ENCODE peak calls at places on chromosomes 11 and 22, in six cellular contexts. One of them, this sample, is unnamed.
A peak's percentile ranks its signal among the peaks of the same experiment; 100 is the strongest.

GRCh38 chr11:80593981-80594380 is 1153.2 kb upstream of the TENM4 start:
- DNase-seq in AG10803: peak; percentile 11
- DNase-seq in HFFc6: no peak
- DNase-seq in cardiac fibroblast: peak; percentile 77
- DNase-seq in cardiac muscle cell: peak; percentile 79
- DNase-seq in CD8-positive, alpha-beta T cell: no peak
- DNase-seq in this sample: no peak

GRCh38 chr11:75554258-75555022 is 7.6 kb upstream of the SERPINH1 start:
- DNase-seq in CD8-positive, alpha-beta T cell: no peak
- DNase-seq in cardiac fibroblast: peak; percentile 100
- DNase-seq in cardiac muscle cell: peak; percentile 100
- DNase-seq in HFFc6: peak; percentile 95
- DNase-seq in AG10803: peak; percentile 100
- DNase-seq in this sample: no peak

GRCh38 chr11:68214173-68215086 is 1.3 kb upstream of the KMT5B start:
- DNase-seq in cardiac fibroblast: no peak
- DNase-seq in CD8-positive, alpha-beta T cell: no peak
- DNase-seq in AG10803: no peak
- DNase-seq in HFFc6: no peak
- DNase-seq in cardiac muscle cell: no peak
- DNase-seq in this sample: peak; percentile 37

GRCh38 chr11:58059011-58059358 is 28.2 kb downstream of the OR6Q1 start:
- DNase-seq in CD8-positive, alpha-beta T cell: no peak
- DNase-seq in cardiac muscle cell: peak; percentile 93
- DNase-seq in HFFc6: peak; percentile 78
- DNase-seq in AG10803: peak; percentile 92
- DNase-seq in cardiac fibroblast: peak; percentile 93
- DNase-seq in this sample: no peak

GRCh38 chr11:37770145-37770544 is 1172.1 kb upstream of the RAG2 start:
- DNase-seq in cardiac fibroblast: peak; percentile 65
- DNase-seq in cardiac muscle cell: no peak
- DNase-seq in CD8-positive, alpha-beta T cell: no peak
- DNase-seq in HFFc6: no peak
- DNase-seq in AG10803: no peak
- DNase-seq in this sample: no peak

GRCh38 chr11:469684-470667 is 19.9 kb downstream of the PTDSS2 start:
- DNase-seq in AG10803: peak; percentile 82
- DNase-seq in CD8-positive, alpha-beta T cell: no peak
- DNase-seq in cardiac fibroblast: peak; percentile 80
- DNase-seq in HFFc6: peak; percentile 68
- DNase-seq in cardiac muscle cell: peak; percentile 90
- DNase-seq in this sample: no peak

GRCh38 chr11:67059671-67060070 is 3.0 kb downstream of the RHOD start:
- DNase-seq in cardiac fibroblast: no peak
- DNase-seq in cardiac muscle cell: no peak
- DNase-seq in AG10803: no peak
- DNase-seq in CD8-positive, alpha-beta T cell: no peak
- DNase-seq in HFFc6: no peak
- DNase-seq in this sample: no peak

GRCh38 chr11:119100246-119100959 is 1.2 kb downstream of the DPAGT1 start:
- DNase-seq in CD8-positive, alpha-beta T cell: no peak
- DNase-seq in AG10803: peak; percentile 65
- DNase-seq in cardiac muscle cell: peak; percentile 61
- DNase-seq in HFFc6: peak; percentile 52
- DNase-seq in cardiac fibroblast: peak; percentile 59
- DNase-seq in this sample: no peak

GRCh38 chr11:112440518-112440917 is 179.9 kb upstream of the PLET1 start:
- DNase-seq in cardiac muscle cell: no peak
- DNase-seq in CD8-positive, alpha-beta T cell: no peak
- DNase-seq in HFFc6: no peak
- DNase-seq in AG10803: peak; percentile 1
- DNase-seq in cardiac fibroblast: no peak
- DNase-seq in this sample: no peak

GRCh38 chr22:45952151-45952550 is 24.8 kb downstream of the WNT7B start:
- DNase-seq in CD8-positive, alpha-beta T cell: no peak
- DNase-seq in cardiac fibroblast: no peak
- DNase-seq in AG10803: no peak
- DNase-seq in cardiac muscle cell: no peak
- DNase-seq in HFFc6: no peak
- DNase-seq in this sample: no peak

GRCh38 chr11:76752321-76753175 is 30.6 kb upstream of the TSKU start:
- DNase-seq in CD8-positive, alpha-beta T cell: no peak
- DNase-seq in cardiac fibroblast: peak; percentile 82
- DNase-seq in HFFc6: peak; percentile 57
- DNase-seq in cardiac muscle cell: peak; percentile 93
- DNase-seq in AG10803: peak; percentile 95
- DNase-seq in this sample: no peak

GRCh38 chr11:129143335-129143734 is 48.8 kb downstream of the ARHGAP32 start:
- DNase-seq in AG10803: peak; percentile 97
- DNase-seq in cardiac fibroblast: peak; percentile 100
- DNase-seq in cardiac muscle cell: peak; percentile 100
- DNase-seq in CD8-positive, alpha-beta T cell: no peak
- DNase-seq in HFFc6: peak; percentile 98
- DNase-seq in this sample: no peak

GRCh38 chr22:41352058-41352457 is 29.7 kb upstream of the TEF start:
- DNase-seq in cardiac fibroblast: peak; percentile 73
- DNase-seq in AG10803: peak; percentile 82
- DNase-seq in HFFc6: peak; percentile 33
- DNase-seq in CD8-positive, alpha-beta T cell: no peak
- DNase-seq in cardiac muscle cell: peak; percentile 43
- DNase-seq in this sample: no peak

GRCh38 chr11:133946541-133947297 is 10.0 kb downstream of the IGSF9B start:
- DNase-seq in CD8-positive, alpha-beta T cell: peak; percentile 44
- DNase-seq in HFFc6: no peak
- DNase-seq in cardiac muscle cell: no peak
- DNase-seq in cardiac fibroblast: no peak
- DNase-seq in AG10803: no peak
- DNase-seq in this sample: no peak

GRCh38 chr11:1269957-1270356 is 39.5 kb downstream of the TOLLIP start:
- DNase-seq in cardiac muscle cell: no peak
- DNase-seq in AG10803: no peak
- DNase-seq in cardiac fibroblast: no peak
- DNase-seq in CD8-positive, alpha-beta T cell: no peak
- DNase-seq in HFFc6: no peak
- DNase-seq in this sample: no peak

GRCh38 chr11:44475114-44475686 is 90.3 kb upstream of the CD82 start:
- DNase-seq in cardiac muscle cell: no peak
- DNase-seq in HFFc6: no peak
- DNase-seq in CD8-positive, alpha-beta T cell: no peak
- DNase-seq in cardiac fibroblast: no peak
- DNase-seq in AG10803: no peak
- DNase-seq in this sample: no peak

GRCh38 chr11:115606223-115607220 is 102.3 kb upstream of the CADM1 start:
- DNase-seq in CD8-positive, alpha-beta T cell: no peak
- DNase-seq in AG10803: peak; percentile 36
- DNase-seq in HFFc6: no peak
- DNase-seq in cardiac fibroblast: no peak
- DNase-seq in cardiac muscle cell: peak; percentile 81
- DNase-seq in this sample: no peak

GRCh38 chr22:29108137-29108536 is 35.3 kb downstream of the KREMEN1 start:
- DNase-seq in HFFc6: peak; percentile 78
- DNase-seq in CD8-positive, alpha-beta T cell: no peak
- DNase-seq in cardiac fibroblast: peak; percentile 42
- DNase-seq in cardiac muscle cell: peak; percentile 70
- DNase-seq in AG10803: peak; percentile 67
- DNase-seq in this sample: no peak

GRCh38 chr11:82843057-82843795 is 57.0 kb downstream of the PRCP start:
- DNase-seq in HFFc6: no peak
- DNase-seq in CD8-positive, alpha-beta T cell: no peak
- DNase-seq in AG10803: no peak
- DNase-seq in cardiac fibroblast: no peak
- DNase-seq in cardiac muscle cell: no peak
- DNase-seq in this sample: no peak

GRCh38 chr11:82846037-82846383 is 54.2 kb downstream of the PRCP start:
- DNase-seq in AG10803: no peak
- DNase-seq in CD8-positive, alpha-beta T cell: no peak
- DNase-seq in HFFc6: no peak
- DNase-seq in cardiac muscle cell: no peak
- DNase-seq in cardiac fibroblast: no peak
- DNase-seq in this sample: no peak

GRCh38 chr11:82854242-82854641 is 46.0 kb downstream of the PRCP start:
- DNase-seq in cardiac muscle cell: no peak
- DNase-seq in HFFc6: peak; percentile 18
- DNase-seq in CD8-positive, alpha-beta T cell: no peak
- DNase-seq in cardiac fibroblast: peak; percentile 40
- DNase-seq in AG10803: peak; percentile 7
- DNase-seq in this sample: no peak

GRCh38 chr11:82845336-82846036 is 54.7 kb downstream of the PRCP start:
- DNase-seq in cardiac fibroblast: no peak
- DNase-seq in cardiac muscle cell: no peak
- DNase-seq in AG10803: no peak
- DNase-seq in HFFc6: no peak
- DNase-seq in CD8-positive, alpha-beta T cell: no peak
- DNase-seq in this sample: no peak

GRCh38 chr11:82848829-82849228 is 51.4 kb downstream of the PRCP start:
- DNase-seq in AG10803: no peak
- DNase-seq in HFFc6: no peak
- DNase-seq in CD8-positive, alpha-beta T cell: no peak
- DNase-seq in cardiac fibroblast: no peak
- DNase-seq in cardiac muscle cell: no peak
- DNase-seq in this sample: no peak
- TF ChIP-seq CTCF in AG10803: no peak
- TF ChIP-seq CTCF in HFFc6: no peak
- TF ChIP-seq CTCF in CD8-positive, alpha-beta T cell: no peak
- TF ChIP-seq CTCF in cardiac fibroblast: no peak
- TF ChIP-seq CTCF in cardiac muscle cell: no peak
- TF ChIP-seq CTCF in this sample: no peak

DNA sequence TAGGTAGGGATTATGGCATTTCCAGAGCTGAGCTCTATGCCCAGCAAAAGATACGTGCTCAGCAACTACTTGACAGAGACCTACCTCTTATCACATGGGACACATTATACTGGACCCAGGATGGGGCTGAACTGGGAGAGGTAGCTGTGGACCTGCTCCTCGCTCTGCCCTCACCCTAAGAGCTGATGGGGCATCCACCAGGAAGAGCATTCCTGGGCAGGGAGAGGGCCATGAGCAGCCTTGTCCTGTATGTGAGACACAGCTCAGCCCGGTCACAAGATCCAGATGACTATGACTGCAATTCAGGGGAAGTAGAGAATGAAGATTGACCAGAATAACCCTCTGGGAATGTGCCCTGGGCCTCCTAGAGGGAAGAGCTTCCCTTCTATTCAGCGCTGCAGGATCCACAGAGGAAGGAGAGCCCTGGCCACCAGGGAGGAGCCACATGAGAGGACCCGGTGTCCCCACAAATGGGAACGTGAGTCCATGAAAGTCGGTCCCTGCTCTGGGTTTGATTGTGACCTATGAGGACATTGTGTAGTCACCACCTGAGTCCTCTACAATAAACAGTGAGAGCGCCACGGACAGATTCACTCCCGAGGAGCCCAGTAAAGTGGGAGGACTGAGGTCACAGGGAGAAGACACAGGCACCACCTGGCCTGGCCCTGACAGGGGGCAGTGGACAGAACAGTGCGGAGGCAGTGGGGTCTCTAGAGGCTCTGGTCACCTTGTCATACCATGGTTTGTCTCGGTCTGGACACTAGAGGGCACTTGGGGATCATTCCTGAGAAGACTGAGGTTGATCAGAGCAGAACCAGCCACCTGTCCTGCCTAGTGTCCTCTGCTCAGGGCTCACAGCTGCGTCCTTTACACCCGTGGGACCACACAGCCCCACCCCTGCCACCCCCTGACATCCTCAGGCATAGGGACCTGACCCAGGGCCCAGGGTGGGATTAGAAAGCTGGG is 99.5 kb downstream of the ZNF280B start:
- DNase-seq in cardiac muscle cell: peak; percentile 27
- DNase-seq in AG10803: peak; percentile 13
- DNase-seq in HFFc6: no peak
- DNase-seq in cardiac fibroblast: peak; percentile 48
- DNase-seq in CD8-positive, alpha-beta T cell: no peak
- DNase-seq in this sample: peak; percentile 77
- TF ChIP-seq CTCF in cardiac muscle cell: peak; percentile 59
- TF ChIP-seq CTCF in AG10803: peak; percentile 49
- TF ChIP-seq CTCF in HFFc6: peak; percentile 70
- TF ChIP-seq CTCF in cardiac fibroblast: peak; percentile 54
- TF ChIP-seq CTCF in CD8-positive, alpha-beta T cell: no peak
- TF ChIP-seq CTCF in this sample: peak; percentile 54

GRCh38 chr11:86785576-86785975 is 14.8 kb upstream of the PRSS23 start:
- DNase-seq in cardiac fibroblast: no peak
- DNase-seq in AG10803: peak; percentile 72
- DNase-seq in HFFc6: peak; percentile 37
- DNase-seq in cardiac muscle cell: no peak
- DNase-seq in CD8-positive, alpha-beta T cell: no peak
- DNase-seq in this sample: no peak

GRCh38 chr11:86787018-86787417 is 13.3 kb upstream of the PRSS23 start:
- DNase-seq in HFFc6: no peak
- DNase-seq in cardiac fibroblast: no peak
- DNase-seq in CD8-positive, alpha-beta T cell: no peak
- DNase-seq in cardiac muscle cell: no peak
- DNase-seq in AG10803: no peak
- DNase-seq in this sample: no peak

GRCh38 chr11:86784247-86784681 is 16.1 kb upstream of the PRSS23 start:
- DNase-seq in HFFc6: peak; percentile 37
- DNase-seq in CD8-positive, alpha-beta T cell: no peak
- DNase-seq in cardiac fibroblast: peak; percentile 55
- DNase-seq in AG10803: peak; percentile 75
- DNase-seq in cardiac muscle cell: no peak
- DNase-seq in this sample: no peak

GRCh38 chr11:86782781-86783180 is 17.6 kb upstream of the PRSS23 start:
- DNase-seq in cardiac fibroblast: no peak
- DNase-seq in HFFc6: no peak
- DNase-seq in cardiac muscle cell: no peak
- DNase-seq in AG10803: no peak
- DNase-seq in CD8-positive, alpha-beta T cell: no peak
- DNase-seq in this sample: no peak

GRCh38 chr11:86781546-86781945 is 18.8 kb upstream of the PRSS23 start:
- DNase-seq in HFFc6: no peak
- DNase-seq in cardiac fibroblast: no peak
- DNase-seq in cardiac muscle cell: no peak
- DNase-seq in CD8-positive, alpha-beta T cell: no peak
- DNase-seq in AG10803: no peak
- DNase-seq in this sample: no peak
- TF ChIP-seq CTCF in HFFc6: no peak
- TF ChIP-seq CTCF in cardiac fibroblast: no peak
- TF ChIP-seq CTCF in cardiac muscle cell: no peak
- TF ChIP-seq CTCF in CD8-positive, alpha-beta T cell: no peak
- TF ChIP-seq CTCF in AG10803: no peak
- TF ChIP-seq CTCF in this sample: no peak

GRCh38 chr11:70569173-70569890 is 171.0 kb downstream of the CTTN start:
- DNase-seq in AG10803: no peak
- DNase-seq in CD8-positive, alpha-beta T cell: no peak
- DNase-seq in cardiac fibroblast: no peak
- DNase-seq in HFFc6: no peak
- DNase-seq in cardiac muscle cell: no peak
- DNase-seq in this sample: no peak

GRCh38 chr11:70567680-70568503 is 169.6 kb downstream of the CTTN start:
- DNase-seq in cardiac fibroblast: peak; percentile 19
- DNase-seq in cardiac muscle cell: peak; percentile 62
- DNase-seq in AG10803: peak; percentile 54
- DNase-seq in HFFc6: no peak
- DNase-seq in CD8-positive, alpha-beta T cell: no peak
- DNase-seq in this sample: no peak

GRCh38 chr11:70566768-70567530 is 168.6 kb downstream of the CTTN start:
- DNase-seq in cardiac fibroblast: no peak
- DNase-seq in cardiac muscle cell: no peak
- DNase-seq in AG10803: no peak
- DNase-seq in HFFc6: no peak
- DNase-seq in CD8-positive, alpha-beta T cell: no peak
- DNase-seq in this sample: no peak

GRCh38 chr11:70569996-70570692 is 171.8 kb downstream of the CTTN start:
- DNase-seq in CD8-positive, alpha-beta T cell: no peak
- DNase-seq in cardiac fibroblast: no peak
- DNase-seq in AG10803: no peak
- DNase-seq in cardiac muscle cell: no peak
- DNase-seq in HFFc6: no peak
- DNase-seq in this sample: no peak

GRCh38 chr11:70568504-70569172 is 170.3 kb downstream of the CTTN start:
- DNase-seq in AG10803: peak; percentile 41
- DNase-seq in CD8-positive, alpha-beta T cell: no peak
- DNase-seq in HFFc6: peak; percentile 13
- DNase-seq in cardiac muscle cell: peak; percentile 76
- DNase-seq in cardiac fibroblast: peak; percentile 21
- DNase-seq in this sample: no peak
- TF ChIP-seq CTCF in AG10803: peak; percentile 41
- TF ChIP-seq CTCF in CD8-positive, alpha-beta T cell: no peak
- TF ChIP-seq CTCF in HFFc6: no peak
- TF ChIP-seq CTCF in cardiac muscle cell: peak; percentile 43
- TF ChIP-seq CTCF in cardiac fibroblast: peak; percentile 11
- TF ChIP-seq CTCF in this sample: no peak